ENCODE peak calls at places on chromosomes 6 and 20, in eight cellular contexts. R, X, E, T, D, Y, L and N are unnamed samples.

GRCh38 chr6:36698871-36699271 is 1.2 kb downstream of the RAB44 start:
- DNase-seq in R (no peak), X (no peak), E (no peak), T (no peak), D (no peak), Y (no peak), L (no peak), N (no peak)

GRCh38 chr20:13105071-13105470 is 96.3 kb downstream of the SPTLC3 start:
- DNase-seq in R (no peak), X (no peak), E (no peak), T (no peak), D (no peak), Y (no peak), L (no peak), N (no peak)

GRCh38 chr6:151372164-151372563 is 19.2 kb downstream of the ZBTB2 start:
- DNase-seq in R (no peak), X (no peak), E (no peak), T (no peak), D (no peak), Y (no peak), L (no peak), N (no peak)

GRCh38 chr6:90708410-90708809 is 121.5 kb upstream of the MAP3K7 start:
- DNase-seq in R (no peak), X (no peak), E (no peak), T (no peak), D (no peak), Y (no peak), L (no peak), N (no peak)

GRCh38 chr6:71855406-71855805 is 30.9 kb upstream of the RIMS1 start:
- DNase-seq in R (no peak), X (no peak), E (no peak), T (no peak), D (no peak), Y (no peak), L (no peak), N (no peak)

GRCh38 chr6:150290429-150290828 is 78.4 kb upstream of the IYD start:
- DNase-seq in R (no peak), X (no peak), E (no peak), T (no peak), D (no peak), Y (no peak), L (peak; percentile 89), N (no peak)

GRCh38 chr6:53956068-53956711 is 155.1 kb upstream of the MLIP start:
- DNase-seq in R (peak; percentile 50), X (peak; percentile 32), E (no peak), T (peak; percentile 72), D (peak; percentile 60), Y (peak; percentile 68), L (peak; percentile 30), N (no peak)

GRCh38 chr6:139430897-139431601 is 56.6 kb upstream of the CITED2 start:
- DNase-seq in R (peak; percentile 41), X (no peak), E (no peak), T (no peak), D (no peak), Y (no peak), L (no peak), N (no peak)

GRCh38 chr6:31285982-31286381 is 14.1 kb upstream of the HLA-C start:
- DNase-seq in R (no peak), X (no peak), E (no peak), T (no peak), D (no peak), Y (no peak), L (no peak), N (no peak)

GRCh38 chr20:57009355-57009754 is 257.1 kb downstream of the BMP7 start:
- DNase-seq in R (no peak), X (no peak), E (no peak), T (no peak), D (no peak), Y (no peak), L (no peak), N (no peak)

GRCh38 chr20:36540551-36541211 is 638 bp upstream of the MYL9 start:
- DNase-seq in R (no peak), X (no peak), E (no peak), T (no peak), D (peak; percentile 44), Y (peak; percentile 31), L (no peak), N (no peak)

GRCh38 chr20:36542516-36543186 is 1.3 kb downstream of the MYL9 start:
- DNase-seq in R (no peak), X (no peak), E (no peak), T (no peak), D (no peak), Y (no peak), L (no peak), N (no peak)

GRCh38 chr20:36543187-36544133 is 2.1 kb downstream of the MYL9 start:
- DNase-seq in R (no peak), X (no peak), E (no peak), T (no peak), D (peak; percentile 90), Y (peak; percentile 91), L (peak; percentile 64), N (no peak)

GRCh38 chr20:36542019-36542488 is 735 bp downstream of the MYL9 start:
- DNase-seq in R (no peak), X (no peak), E (no peak), T (no peak), D (no peak), Y (peak; percentile 69), L (no peak), N (no peak)

GRCh38 chr20:36541227-36542018 is at the start of gene MYL9:
- DNase-seq in R (peak; percentile 88), X (peak; percentile 39), E (no peak), T (peak; percentile 87), D (peak; percentile 97), Y (peak; percentile 94), L (peak; percentile 53), N (no peak)
- H3K27ac ChIP-seq in R (peak within 1 kb of the TSS; percentile 87), X (peak within 1 kb of the TSS; percentile 97), E (no peak within 1 kb of the TSS), T (peak within 1 kb of the TSS; percentile 99), D (peak within 1 kb of the TSS; percentile 98), Y (peak within 1 kb of the TSS; percentile 95), L (peak within 1 kb of the TSS; percentile 75), N (no peak within 1 kb of the TSS)

GRCh38 chr20:11849270-11849920 is 68.3 kb upstream of the BTBD3 start:
- DNase-seq in R (no peak), X (no peak), E (no peak), T (no peak), D (no peak), Y (no peak), L (peak; percentile 62), N (no peak)
- H3K27ac ChIP-seq in R (no peak overlapping the region), X (no peak overlapping the region), E (no peak overlapping the region), T (no peak overlapping the region), D (no peak overlapping the region), Y (no peak overlapping the region), L (no peak overlapping the region), N (no peak overlapping the region)

DNA sequence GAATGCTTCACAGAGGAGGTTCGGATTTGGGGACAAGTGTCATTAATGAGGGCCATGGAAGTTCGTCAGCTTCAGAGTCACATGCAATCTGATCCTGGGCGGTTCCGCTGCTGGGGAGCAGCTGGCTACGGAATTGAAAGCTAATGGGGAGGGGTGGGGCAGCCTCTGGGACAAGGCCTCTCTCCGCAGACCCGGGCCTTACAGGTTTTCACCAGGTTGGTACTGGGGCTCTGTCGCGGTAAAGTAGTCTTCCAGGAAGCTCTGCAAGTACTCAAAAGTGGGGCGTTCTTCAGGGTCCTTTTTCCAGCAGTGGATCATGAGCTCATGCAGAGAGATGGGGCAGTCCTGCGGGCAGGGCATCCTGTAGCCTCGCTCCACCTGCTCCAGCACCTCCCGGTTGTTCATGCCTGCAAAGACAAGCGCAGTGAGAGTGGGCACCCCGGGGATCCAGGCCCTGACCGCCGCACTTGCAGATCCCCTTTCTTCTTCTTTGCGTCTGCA is 55.9 kb upstream of the TRAF3IP2 start:
- DNase-seq in R (peak; percentile 48), X (no peak), E (no peak), T (no peak), D (no peak), Y (no peak), L (no peak), N (no peak)
- H3K27ac ChIP-seq in R (no peak overlapping the region), X (no peak overlapping the region), E (no peak overlapping the region), T (peak overlapping the region; percentile 89), D (peak overlapping the region; percentile 78), Y (no peak overlapping the region), L (no peak overlapping the region), N (no peak overlapping the region)

DNA sequence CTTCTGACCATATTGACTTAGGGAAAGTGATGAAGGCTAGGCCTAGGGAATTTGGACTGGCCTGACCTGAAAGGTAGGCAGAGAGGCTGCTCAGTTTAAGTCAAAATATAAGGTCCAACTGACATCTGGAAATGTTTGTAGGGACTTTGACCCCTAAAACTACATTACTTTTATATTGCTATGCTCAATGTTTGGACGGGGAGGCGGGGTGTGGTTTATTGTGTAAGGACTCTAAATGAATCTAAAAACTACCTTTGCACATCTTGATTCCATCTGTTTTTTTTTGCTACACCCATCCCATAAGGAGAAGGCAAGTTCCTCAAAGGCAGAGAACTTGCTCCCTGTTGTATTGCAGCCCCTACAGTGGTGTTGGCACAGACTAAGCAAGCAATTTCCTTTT is 227.2 kb downstream of the HACE1 start:
- DNase-seq in R (no peak), X (no peak), E (no peak), T (no peak), D (no peak), Y (no peak), L (no peak), N (no peak)
- H3K27ac ChIP-seq in R (no peak overlapping the region), X (no peak overlapping the region), E (no peak overlapping the region), T (no peak overlapping the region), D (no peak overlapping the region), Y (no peak overlapping the region), L (no peak overlapping the region), N (no peak overlapping the region)